ENCODE peak calls at places on chromosomes 5 and 9, in eight cellular contexts. E is HFF-Myc; C is GM06990; G is testis; J is astrocyte; U is GDM1; X is activated CD8-positive, alpha-beta T cell treated with anti-CD3 and anti-CD28 coated beads for 36 hours; B is HL-60. R is an unnamed sample.

GRCh38 chr9:33172256-33172678 is 5.1 kb upstream of the B4GALT1 start:
- DNase-seq in B (no peak), E (no peak), J (peak; percentile 68), G (peak; percentile 62), U (no peak), X (no peak), C (no peak), R (no peak)

GRCh38 chr9:136143215-136144001 is 24.7 kb upstream of the TMEM250 start:
- DNase-seq in C (no peak), J (no peak), U (no peak), G (no peak), E (no peak), X (peak; percentile 37), B (peak; percentile 12), R (no peak)

GRCh38 chr5:124478139-124478737 is 268.2 kb downstream of the ZNF608 start:
- DNase-seq in B (no peak), J (no peak), E (no peak), G (no peak), U (no peak), X (no peak), C (no peak), R (no peak)

GRCh38 chr9:81632599-81632998 is 56.7 kb downstream of the TLE1 start:
- DNase-seq in C (no peak), U (no peak), G (no peak), X (no peak), B (no peak), E (no peak), J (peak; percentile 90), R (no peak)

GRCh38 chr9:135554718-135555117 is 6.8 kb upstream of the PAEP start:
- DNase-seq in E (no peak), U (no peak), B (no peak), J (no peak), G (no peak), X (no peak), C (no peak), R (no peak)

GRCh38 chr5:113245427-113246052 is 189.2 kb downstream of the TSSK1B start:
- DNase-seq in U (no peak), G (no peak), B (no peak), X (no peak), E (no peak), J (no peak), C (no peak), R (no peak)

GRCh38 chr5:72608297-72608696 is 101.1 kb upstream of the ZNF366 start:
- DNase-seq in B (no peak), X (no peak), E (peak; percentile 31), U (no peak), G (peak; percentile 34), J (peak; percentile 37), C (no peak), R (no peak)

GRCh38 chr9:97468658-97469448 is 32.6 kb upstream of the TMOD1 start:
- DNase-seq in B (peak; percentile 61), G (peak; percentile 85), J (peak; percentile 38), C (peak; percentile 48), U (peak; percentile 28), E (peak; percentile 51), X (peak; percentile 64), R (peak; percentile 39)

GRCh38 chr5:77218263-77218662 is 7.8 kb downstream of the PDE8B start:
- DNase-seq in B (no peak), U (no peak), G (no peak), E (no peak), X (no peak), J (no peak), C (no peak), R (no peak)

GRCh38 chr5:140402258-140403074 is 833 bp downstream of the ANKHD1 start:
- DNase-seq in B (peak; percentile 56), U (peak; percentile 38), C (peak; percentile 69), G (peak; percentile 53), X (peak; percentile 75), J (peak; percentile 36), E (no peak), R (peak; percentile 4)

GRCh38 chr9:37617161-37617560 is 24.8 kb upstream of the TOMM5 start:
- DNase-seq in X (no peak), E (no peak), B (no peak), U (no peak), G (peak; percentile 32), C (no peak), J (no peak), R (no peak)

GRCh38 chr9:120723547-120723946 is 9.3 kb upstream of the MEGF9 start:
- DNase-seq in U (no peak), G (no peak), C (no peak), B (no peak), E (no peak), X (no peak), J (peak; percentile 81), R (no peak)

GRCh38 chr5:180043381-180043780 is 28.2 kb downstream of the RNF130 start:
- DNase-seq in E (no peak), G (no peak), B (no peak), C (no peak), X (no peak), U (no peak), J (peak; percentile 42), R (no peak)

GRCh38 chr9:114119242-114120191 is 20.4 kb upstream of the KIF12 start:
- DNase-seq in B (no peak), G (no peak), J (no peak), E (no peak), X (no peak), C (no peak), U (no peak), R (no peak)

GRCh38 chr5:136191304-136192014 is 1.5 kb downstream of the SMIM32 start:
- DNase-seq in C (no peak), U (no peak), E (no peak), X (no peak), G (no peak), J (peak; percentile 33), B (peak; percentile 3), R (no peak)

GRCh38 chr5:155056644-155057269 is 43.2 kb downstream of the KIF4B start:
- DNase-seq in E (no peak), J (no peak), U (no peak), C (no peak), X (no peak), B (no peak), G (no peak), R (no peak)

GRCh38 chr5:96146675-96147074 is 185.0 kb upstream of the ELL2 start:
- DNase-seq in G (peak; percentile 25), U (peak; percentile 61), B (peak; percentile 77), X (no peak), C (peak; percentile 30), E (peak; percentile 88), J (peak; percentile 65), R (no peak)

GRCh38 chr9:118088075-118088474 is 383.9 kb downstream of the TLR4 start:
- DNase-seq in X (no peak), J (no peak), U (no peak), C (no peak), G (no peak), E (no peak), B (no peak), R (no peak)

GRCh38 chr5:133962801-133963476 is 5.5 kb downstream of the C5orf15 start:
- DNase-seq in U (no peak), E (no peak), B (no peak), J (peak; percentile 91), X (no peak), G (no peak), C (no peak), R (no peak)

GRCh38 chr5:16521561-16522090 is 56.0 kb upstream of the ZNF622 start:
- DNase-seq in U (no peak), B (no peak), E (no peak), G (no peak), X (no peak), C (no peak), J (no peak), R (no peak)

GRCh38 chr9:82271099-82271498 is 282.5 kb downstream of the SPATA31D1 start:
- DNase-seq in G (no peak), U (no peak), X (no peak), E (peak; percentile 90), B (no peak), C (no peak), J (peak; percentile 95), R (no peak)

GRCh38 chr5:140591747-140592372 is 27.2 kb downstream of the SLC35A4 start:
- DNase-seq in X (no peak), E (no peak), C (no peak), U (no peak), J (no peak), B (peak; percentile 38), G (no peak), R (no peak)

GRCh38 chr9:82302968-82303655 is 314.5 kb downstream of the SPATA31D1 start:
- DNase-seq in C (no peak), E (no peak), G (no peak), B (no peak), X (no peak), U (no peak), J (no peak), R (no peak)

GRCh38 chr5:53766683-53767082 is 206.2 kb downstream of the NDUFS4 start:
- DNase-seq in X (no peak), G (no peak), U (no peak), B (no peak), J (no peak), E (no peak), C (no peak), R (no peak)

GRCh38 chr5:143078321-143078720 is 308.1 kb downstream of the ARHGAP26 start:
- DNase-seq in C (no peak), J (no peak), G (no peak), X (no peak), U (no peak), E (no peak), B (no peak), R (no peak)

GRCh38 chr5:78691073-78691960 is 42.7 kb upstream of the LHFPL2 start:
- DNase-seq in C (no peak), B (peak; percentile 4), E (no peak), X (no peak), J (no peak), G (no peak), U (no peak), R (no peak)

GRCh38 chr9:131856105-131856504 is 116.2 kb upstream of the RAPGEF1 start:
- DNase-seq in B (no peak), U (no peak), G (no peak), E (no peak), X (no peak), C (no peak), J (no peak), R (no peak)

GRCh38 chr5:132747693-132748440 is 641 bp downstream of the CCNI2 start:
- DNase-seq in G (no peak), U (no peak), E (no peak), C (peak; percentile 66), J (no peak), B (no peak), X (peak; percentile 66), R (no peak)

GRCh38 chr9:95796029-95796428 is 79.5 kb upstream of the ERCC6L2 start:
- DNase-seq in J (no peak), C (no peak), E (no peak), B (no peak), G (no peak), U (no peak), X (no peak), R (no peak)

GRCh38 chr9:114850871-114851270 is 45.0 kb upstream of the TNFSF15 start:
- DNase-seq in J (peak; percentile 29), U (no peak), X (peak; percentile 39), C (no peak), E (no peak), G (no peak), B (no peak), R (no peak)

GRCh38 chr9:124771867-124772621 is 933 bp upstream of the NR6A1 start:
- DNase-seq in X (peak; percentile 42), C (peak; percentile 72), E (no peak), G (peak; percentile 81), U (peak; percentile 28), J (peak; percentile 55), B (peak; percentile 33), R (no peak)

GRCh38 chr5:177018341-177018740 is 4.2 kb upstream of the ZNF346 start:
- DNase-seq in C (no peak), E (no peak), J (no peak), U (no peak), G (no peak), X (no peak), B (no peak), R (no peak)

GRCh38 chr5:6143523-6143922 is 234.8 kb downstream of the MED10 start:
- DNase-seq in U (no peak), E (no peak), B (no peak), C (no peak), G (no peak), J (no peak), X (no peak), R (no peak)

GRCh38 chr5:175575301-175575700 is 82.6 kb upstream of the HRH2 start:
- DNase-seq in J (no peak), E (no peak), B (no peak), C (no peak), G (no peak), U (no peak), X (no peak), R (no peak)